ENCODE peak calls at places on chromosomes 5 and 9, in nine cellular contexts. J is mucosa of gallbladder; Q is HuH-7; U is CD8-positive, alpha-beta memory T cell; G is lower leg skin; W is AG09319; D is OCI-LY7; M is HFFc6; Z is mesenteric fat pad. R is an unnamed sample.

GRCh38 chr9:97905228-97905627 is 17.1 kb downstream of the TRMO start:
- DNase-seq in J (no peak), Q (no peak), U (peak; percentile 87), G (no peak), W (no peak), D (no peak), M (no peak), Z (no peak), R (no peak)

GRCh38 chr5:104913840-104914239 is 1351.3 kb upstream of the NUDT12 start:
- DNase-seq in J (no peak), Q (no peak), U (no peak), G (no peak), W (no peak), D (no peak), M (no peak), Z (no peak), R (no peak)

GRCh38 chr9:133657120-133657661 is 21.0 kb downstream of the DBH start:
- DNase-seq in J (no peak), Q (no peak), U (no peak), G (no peak), W (no peak), D (peak; percentile 32), M (peak; percentile 3), Z (no peak), R (no peak)

GRCh38 chr5:34571380-34572041 is 84.6 kb upstream of the RAI14 start:
- DNase-seq in J (no peak), Q (no peak), U (no peak), G (no peak), W (no peak), D (no peak), M (peak; percentile 40), Z (no peak), R (no peak)

GRCh38 chr9:129058965-129059795 is 21.7 kb upstream of the DOLPP1 start:
- DNase-seq in J (no peak), Q (no peak), U (no peak), G (no peak), W (no peak), D (no peak), M (peak; percentile 17), Z (no peak), R (no peak)

GRCh38 chr5:109347252-109347888 is 62.4 kb downstream of the PJA2 start:
- DNase-seq in J (no peak), Q (no peak), U (no peak), G (no peak), W (no peak), D (no peak), M (no peak), Z (no peak), R (no peak)

GRCh38 chr5:24621809-24622208 is 23.0 kb downstream of the CDH10 start:
- DNase-seq in J (peak; percentile 16), Q (no peak), U (no peak), G (peak; percentile 43), W (no peak), D (no peak), M (no peak), Z (no peak), R (peak; percentile 46)

GRCh38 chr5:1521671-1522600 is 1.8 kb downstream of the LPCAT1 start:
- DNase-seq in J (no peak), Q (no peak), U (no peak), G (no peak), W (peak; percentile 42), D (no peak), M (peak; percentile 61), Z (peak; percentile 88), R (peak; percentile 64)

GRCh38 chr5:127505819-127506218 is 11.6 kb upstream of the PRRC1 start:
- DNase-seq in J (no peak), Q (no peak), U (no peak), G (no peak), W (no peak), D (no peak), M (no peak), Z (no peak), R (no peak)

GRCh38 chr9:112084907-112085306 is 90.2 kb downstream of the SUSD1 start:
- DNase-seq in J (no peak), Q (no peak), U (no peak), G (no peak), W (no peak), D (no peak), M (no peak), Z (no peak), R (no peak)

GRCh38 chr5:13027886-13028285 is 916.6 kb downstream of the DNAH5 start:
- DNase-seq in J (no peak), Q (no peak), U (no peak), G (no peak), W (no peak), D (no peak), M (no peak), Z (no peak), R (no peak)

GRCh38 chr5:76972670-76973069 is 19.8 kb downstream of the CRHBP start:
- DNase-seq in J (no peak), Q (no peak), U (no peak), G (no peak), W (no peak), D (no peak), M (no peak), Z (no peak), R (no peak)

GRCh38 chr9:111411266-111411665 is 72.9 kb downstream of the ECPAS start:
- DNase-seq in J (no peak), Q (no peak), U (no peak), G (no peak), W (no peak), D (no peak), M (no peak), Z (no peak), R (no peak)